ENCODE peak calls at places on chromosomes 4 and X, in four cellular contexts. One of them, this sample, is unnamed.

GRCh38 chr4:55973650-55974049 is 24.9 kb downstream of the CEP135 start:
- DNase-seq in fibroblast of lung: no peak
- DNase-seq in left lung: no peak
- DNase-seq in breast epithelium: no peak
- DNase-seq in this sample: no peak

GRCh38 chrX:154443479-154443910 is 446 bp upstream of the FAM50A start:
- DNase-seq in fibroblast of lung: no peak
- DNase-seq in breast epithelium: no peak
- DNase-seq in left lung: no peak
- DNase-seq in this sample: no peak

GRCh38 chr4:85953651-85954018 is 406.2 kb downstream of the MAPK10 start:
- DNase-seq in left lung: no peak
- DNase-seq in fibroblast of lung: peak
- DNase-seq in breast epithelium: no peak
- DNase-seq in this sample: no peak

GRCh38 chrX:45070116-45071007 is 130.3 kb downstream of the DIPK2B start:
- DNase-seq in left lung: no peak
- DNase-seq in breast epithelium: no peak
- DNase-seq in fibroblast of lung: peak
- DNase-seq in this sample: no peak

GRCh38 chrX:12946838-12947544 is 27.9 kb upstream of the TMSB4X start:
- DNase-seq in left lung: no peak
- DNase-seq in breast epithelium: peak
- DNase-seq in fibroblast of lung: peak
- DNase-seq in this sample: no peak

GRCh38 chr4:8267077-8267476 is 2.5 kb upstream of the HTRA3 start:
- DNase-seq in breast epithelium: no peak
- DNase-seq in left lung: peak
- DNase-seq in fibroblast of lung: no peak
- DNase-seq in this sample: no peak

GRCh38 chrX:65688403-65688881 is 21.0 kb downstream of the MSN start:
- DNase-seq in breast epithelium: no peak
- DNase-seq in left lung: no peak
- DNase-seq in fibroblast of lung: peak
- DNase-seq in this sample: no peak

GRCh38 chr4:181905708-181906107 is 337.5 kb upstream of the TENM3 start:
- DNase-seq in fibroblast of lung: no peak
- DNase-seq in left lung: no peak
- DNase-seq in breast epithelium: no peak
- DNase-seq in this sample: no peak

GRCh38 chr4:105558277-105558676 is 5.9 kb downstream of the ARHGEF38 start:
- DNase-seq in fibroblast of lung: no peak
- DNase-seq in breast epithelium: no peak
- DNase-seq in left lung: no peak
- DNase-seq in this sample: no peak

GRCh38 chr4:10809905-10810304 is 125.3 kb upstream of the CLNK start:
- DNase-seq in fibroblast of lung: peak
- DNase-seq in left lung: no peak
- DNase-seq in breast epithelium: no peak
- DNase-seq in this sample: no peak

GRCh38 chrX:17616936-17617335 is 120.4 kb upstream of the SCML1 start:
- DNase-seq in breast epithelium: no peak
- DNase-seq in fibroblast of lung: no peak
- DNase-seq in left lung: no peak
- DNase-seq in this sample: no peak

GRCh38 chrX:78753571-78753970 is 6.1 kb downstream of the LPAR4 start:
- DNase-seq in left lung: no peak
- DNase-seq in breast epithelium: no peak
- DNase-seq in fibroblast of lung: no peak
- DNase-seq in this sample: no peak

GRCh38 chrX:126137899-126138298 is 28.2 kb downstream of the DCAF12L2 start:
- DNase-seq in breast epithelium: no peak
- DNase-seq in left lung: no peak
- DNase-seq in fibroblast of lung: no peak
- DNase-seq in this sample: no peak

GRCh38 chrX:19774905-19775304 is 112.5 kb downstream of the SH3KBP1 start:
- DNase-seq in breast epithelium: no peak
- DNase-seq in left lung: no peak
- DNase-seq in fibroblast of lung: no peak
- DNase-seq in this sample: no peak

GRCh38 chr4:150978738-150979575 is 36.1 kb downstream of the LRBA start:
- DNase-seq in fibroblast of lung: no peak
- DNase-seq in breast epithelium: no peak
- DNase-seq in left lung: no peak
- DNase-seq in this sample: no peak

GRCh38 chrX:153576239-153576870 is 22.6 kb downstream of the CCNQ start:
- DNase-seq in left lung: no peak
- DNase-seq in fibroblast of lung: no peak
- DNase-seq in breast epithelium: no peak
- DNase-seq in this sample: no peak

GRCh38 chrX:139932077-139932900 is 564 bp downstream of the ATP11C start:
- DNase-seq in fibroblast of lung: peak
- DNase-seq in breast epithelium: peak
- DNase-seq in left lung: peak
- DNase-seq in this sample: peak

GRCh38 chr4:40283413-40283812 is 51.7 kb upstream of the CHRNA9 start:
- DNase-seq in fibroblast of lung: no peak
- DNase-seq in breast epithelium: no peak
- DNase-seq in left lung: no peak
- DNase-seq in this sample: no peak

GRCh38 chr4:152640058-152640921 is 39.5 kb downstream of the TMEM154 start:
- DNase-seq in fibroblast of lung: no peak
- DNase-seq in left lung: no peak
- DNase-seq in breast epithelium: no peak
- DNase-seq in this sample: no peak

GRCh38 chr4:79227896-79228295 is 98.0 kb downstream of the NAA11 start:
- DNase-seq in left lung: no peak
- DNase-seq in fibroblast of lung: no peak
- DNase-seq in breast epithelium: no peak
- DNase-seq in this sample: no peak

GRCh38 chrX:68440940-68441339 is 7.6 kb upstream of the OPHN1 start:
- DNase-seq in fibroblast of lung: peak
- DNase-seq in breast epithelium: peak
- DNase-seq in left lung: no peak
- DNase-seq in this sample: no peak

GRCh38 chrX:15167826-15168225 is 102.1 kb downstream of the ASB9 start:
- DNase-seq in breast epithelium: no peak
- DNase-seq in left lung: no peak
- DNase-seq in fibroblast of lung: no peak
- DNase-seq in this sample: no peak

GRCh38 chrX:123698979-123699378 is 33.9 kb downstream of the THOC2 start:
- DNase-seq in breast epithelium: no peak
- DNase-seq in fibroblast of lung: peak
- DNase-seq in left lung: no peak
- DNase-seq in this sample: no peak

GRCh38 chrX:74420194-74421035 is 878 bp upstream of the SLC16A2 start:
- DNase-seq in left lung: peak
- DNase-seq in breast epithelium: peak
- DNase-seq in fibroblast of lung: peak
- DNase-seq in this sample: no peak

GRCh38 chr4:113835005-113835404 is 73.5 kb upstream of the CAMK2D start:
- DNase-seq in left lung: no peak
- DNase-seq in breast epithelium: no peak
- DNase-seq in fibroblast of lung: peak
- DNase-seq in this sample: no peak

GRCh38 chr4:8262637-8263322 is 6.8 kb upstream of the HTRA3 start:
- DNase-seq in fibroblast of lung: no peak
- DNase-seq in left lung: no peak
- DNase-seq in breast epithelium: no peak
- DNase-seq in this sample: no peak

GRCh38 chr4:133839326-133839725 is 362.3 kb downstream of the PABPC4L start:
- DNase-seq in fibroblast of lung: peak
- DNase-seq in left lung: no peak
- DNase-seq in breast epithelium: no peak
- DNase-seq in this sample: no peak

GRCh38 chrX:19629541-19629940 is 114.2 kb upstream of the MAP3K15 start:
- DNase-seq in breast epithelium: no peak
- DNase-seq in left lung: no peak
- DNase-seq in fibroblast of lung: no peak
- DNase-seq in this sample: no peak

GRCh38 chr4:100875296-100876040 is 357.6 kb upstream of the EMCN start:
- DNase-seq in breast epithelium: no peak
- DNase-seq in left lung: no peak
- DNase-seq in fibroblast of lung: peak
- DNase-seq in this sample: no peak

GRCh38 chr4:76074468-76074867 is at the start of gene ART3:
- DNase-seq in breast epithelium: no peak
- DNase-seq in left lung: no peak
- DNase-seq in fibroblast of lung: no peak
- DNase-seq in this sample: peak

GRCh38 chr4:137310156-137310555 is 222.1 kb downstream of the PCDH18 start:
- DNase-seq in fibroblast of lung: peak
- DNase-seq in left lung: no peak
- DNase-seq in breast epithelium: no peak
- DNase-seq in this sample: no peak

GRCh38 chr4:4311193-4311592 is 21.1 kb downstream of the ZBTB49 start:
- DNase-seq in fibroblast of lung: no peak
- DNase-seq in left lung: no peak
- DNase-seq in breast epithelium: no peak
- DNase-seq in this sample: no peak

GRCh38 chrX:152588206-152588605 is 49.5 kb upstream of the GABRQ start:
- DNase-seq in breast epithelium: no peak
- DNase-seq in left lung: no peak
- DNase-seq in fibroblast of lung: peak
- DNase-seq in this sample: no peak

GRCh38 chr4:54941994-54942552 is 183.3 kb downstream of the KDR start:
- DNase-seq in left lung: no peak
- DNase-seq in fibroblast of lung: no peak
- DNase-seq in breast epithelium: no peak
- DNase-seq in this sample: no peak

GRCh38 chr4:68148795-68149685 is 19.4 kb upstream of the TMPRSS11F start:
- DNase-seq in breast epithelium: no peak
- DNase-seq in left lung: no peak
- DNase-seq in fibroblast of lung: no peak
- DNase-seq in this sample: no peak

GRCh38 chrX:135170877-135171519 is at the start of gene CT55:
- DNase-seq in left lung: peak
- DNase-seq in fibroblast of lung: no peak
- DNase-seq in breast epithelium: no peak
- DNase-seq in this sample: no peak

GRCh38 chr4:105194328-105195231 is 47.9 kb downstream of the TET2 start:
- DNase-seq in left lung: no peak
- DNase-seq in breast epithelium: no peak
- DNase-seq in fibroblast of lung: peak
- DNase-seq in this sample: no peak

GRCh38 chr4:148730766-148731165 is 288.6 kb upstream of the NR3C2 start:
- DNase-seq in breast epithelium: no peak
- DNase-seq in fibroblast of lung: no peak
- DNase-seq in left lung: no peak
- DNase-seq in this sample: no peak

GRCh38 chr4:130896920-130897319 is 1801.0 kb downstream of the C4orf33 start:
- DNase-seq in left lung: no peak
- DNase-seq in fibroblast of lung: no peak
- DNase-seq in breast epithelium: no peak
- DNase-seq in this sample: no peak
- H3K27ac ChIP-seq in left lung: no peak
- H3K27ac ChIP-seq in fibroblast of lung: no peak
- H3K27ac ChIP-seq in breast epithelium: no peak
- H3K27ac ChIP-seq in this sample: no peak

GRCh38 chr4:26033389-26033788 is 119.4 kb downstream of the SMIM20 start:
- DNase-seq in left lung: no peak
- DNase-seq in breast epithelium: no peak
- DNase-seq in fibroblast of lung: no peak
- DNase-seq in this sample: no peak

GRCh38 chr4:26030780-26031179 is 116.8 kb downstream of the SMIM20 start:
- DNase-seq in fibroblast of lung: no peak
- DNase-seq in breast epithelium: no peak
- DNase-seq in left lung: no peak
- DNase-seq in this sample: no peak

GRCh38 chr4:26031704-26032103 is 117.7 kb downstream of the SMIM20 start:
- DNase-seq in left lung: no peak
- DNase-seq in fibroblast of lung: no peak
- DNase-seq in breast epithelium: no peak
- DNase-seq in this sample: no peak

GRCh38 chr4:26032572-26033320 is 118.7 kb downstream of the SMIM20 start:
- DNase-seq in fibroblast of lung: peak
- DNase-seq in left lung: no peak
- DNase-seq in breast epithelium: no peak
- DNase-seq in this sample: no peak

GRCh38 chr4:26032142-26032541 is 118.1 kb downstream of the SMIM20 start:
- DNase-seq in left lung: no peak
- DNase-seq in breast epithelium: no peak
- DNase-seq in fibroblast of lung: peak
- DNase-seq in this sample: no peak
- H3K4me3 ChIP-seq in left lung: no peak
- H3K4me3 ChIP-seq in breast epithelium: no peak
- H3K4me3 ChIP-seq in fibroblast of lung: no peak
- H3K4me3 ChIP-seq in this sample: no peak

DNA sequence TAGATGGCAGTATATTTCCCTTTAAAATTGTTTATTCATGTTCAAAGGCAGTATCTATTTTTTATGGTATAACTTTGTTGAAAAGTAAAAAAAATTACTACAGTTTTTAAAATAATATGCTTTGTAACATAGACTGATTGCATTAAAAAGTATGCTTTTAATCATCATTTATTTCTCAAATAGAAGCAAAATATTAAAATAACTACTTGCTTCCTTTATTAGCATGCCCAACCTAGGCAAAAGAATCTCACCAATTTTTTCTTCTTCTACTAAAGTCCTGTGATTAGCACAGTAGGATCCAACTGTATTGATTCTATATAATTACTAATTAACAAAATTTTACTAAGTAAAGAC is 69.6 kb upstream of the NFKB1 start:
- DNase-seq in left lung: no peak
- DNase-seq in breast epithelium: no peak
- DNase-seq in fibroblast of lung: no peak
- DNase-seq in this sample: no peak
- TF ChIP-seq CTCF in left lung: no peak
- TF ChIP-seq CTCF in breast epithelium: no peak
- TF ChIP-seq CTCF in fibroblast of lung: no peak
- TF ChIP-seq CTCF in this sample: no peak

GRCh38 chr4:13903851-13904340 is 276.4 kb upstream of the BOD1L1 start:
- DNase-seq in left lung: no peak
- DNase-seq in breast epithelium: no peak
- DNase-seq in fibroblast of lung: no peak
- DNase-seq in this sample: no peak

GRCh38 chr4:13905543-13905942 is 278.0 kb upstream of the BOD1L1 start:
- DNase-seq in breast epithelium: no peak
- DNase-seq in fibroblast of lung: peak
- DNase-seq in left lung: no peak
- DNase-seq in this sample: no peak

GRCh38 chr4:13902141-13902540 is 274.6 kb upstream of the BOD1L1 start:
- DNase-seq in left lung: no peak
- DNase-seq in fibroblast of lung: no peak
- DNase-seq in breast epithelium: no peak
- DNase-seq in this sample: no peak

GRCh38 chr4:13906727-13907126 is 279.2 kb upstream of the BOD1L1 start:
- DNase-seq in breast epithelium: no peak
- DNase-seq in fibroblast of lung: no peak
- DNase-seq in left lung: no peak
- DNase-seq in this sample: no peak

GRCh38 chr4:13903061-13903460 is 275.5 kb upstream of the BOD1L1 start:
- DNase-seq in left lung: no peak
- DNase-seq in breast epithelium: no peak
- DNase-seq in fibroblast of lung: no peak
- DNase-seq in this sample: no peak
- H3K27ac ChIP-seq in left lung: no peak
- H3K27ac ChIP-seq in breast epithelium: no peak
- H3K27ac ChIP-seq in fibroblast of lung: peak
- H3K27ac ChIP-seq in this sample: no peak

GRCh38 chr4:128715616-128716015 is 93.9 kb upstream of the JADE1 start:
- DNase-seq in fibroblast of lung: peak
- DNase-seq in left lung: no peak
- DNase-seq in breast epithelium: no peak
- DNase-seq in this sample: no peak
- H3K4me3 ChIP-seq in fibroblast of lung: no peak
- H3K4me3 ChIP-seq in left lung: no peak
- H3K4me3 ChIP-seq in breast epithelium: no peak
- H3K4me3 ChIP-seq in this sample: no peak